ENCODE peak calls at places on chromosomes 7 and 10, in seven cellular contexts. One of them, this sample, is unnamed.

GRCh38 chr7:12321248-12321647 is 82.4 kb downstream of the VWDE start:
- DNase-seq in kidney: no peak
- DNase-seq in NT2/D1: no peak
- DNase-seq in adipocyte: peak; percentile 18
- DNase-seq in PC-3: no peak
- DNase-seq in GM23248: peak; percentile 16
- DNase-seq in SK-N-SH: no peak
- DNase-seq in this sample: no peak

GRCh38 chr7:35889001-35889400 is 88.1 kb downstream of the SEPTIN7 start:
- DNase-seq in PC-3: no peak
- DNase-seq in SK-N-SH: no peak
- DNase-seq in GM23248: no peak
- DNase-seq in adipocyte: no peak
- DNase-seq in NT2/D1: no peak
- DNase-seq in kidney: no peak
- DNase-seq in this sample: no peak

GRCh38 chr10:110751845-110752244 is 107.7 kb downstream of the RBM20 start:
- DNase-seq in PC-3: no peak
- DNase-seq in adipocyte: no peak
- DNase-seq in NT2/D1: no peak
- DNase-seq in kidney: no peak
- DNase-seq in GM23248: no peak
- DNase-seq in SK-N-SH: no peak
- DNase-seq in this sample: no peak

GRCh38 chr7:106332186-106332585 is 47.4 kb upstream of the NAMPT start:
- DNase-seq in GM23248: no peak
- DNase-seq in adipocyte: no peak
- DNase-seq in PC-3: no peak
- DNase-seq in kidney: no peak
- DNase-seq in NT2/D1: no peak
- DNase-seq in SK-N-SH: no peak
- DNase-seq in this sample: no peak

GRCh38 chr7:142104550-142105527 is 6.7 kb upstream of the MGAM2 start:
- DNase-seq in GM23248: peak; percentile 45
- DNase-seq in kidney: no peak
- DNase-seq in PC-3: peak; percentile 69
- DNase-seq in adipocyte: peak; percentile 48
- DNase-seq in NT2/D1: no peak
- DNase-seq in SK-N-SH: no peak
- DNase-seq in this sample: peak; percentile 27

GRCh38 chr7:116862234-116863167 is at the start of gene CAPZA2:
- DNase-seq in NT2/D1: peak; percentile 81
- DNase-seq in adipocyte: peak; percentile 98
- DNase-seq in GM23248: peak; percentile 97
- DNase-seq in kidney: peak; percentile 98
- DNase-seq in PC-3: peak; percentile 94
- DNase-seq in SK-N-SH: peak; percentile 100
- DNase-seq in this sample: peak; percentile 75

GRCh38 chr10:125122566-125122965 is 37.8 kb downstream of the CTBP2 start:
- DNase-seq in SK-N-SH: no peak
- DNase-seq in PC-3: no peak
- DNase-seq in GM23248: no peak
- DNase-seq in adipocyte: no peak
- DNase-seq in kidney: no peak
- DNase-seq in NT2/D1: no peak
- DNase-seq in this sample: no peak

GRCh38 chr10:28765641-28766040 is 88.3 kb downstream of the BAMBI start:
- DNase-seq in PC-3: no peak
- DNase-seq in SK-N-SH: no peak
- DNase-seq in kidney: no peak
- DNase-seq in GM23248: no peak
- DNase-seq in adipocyte: no peak
- DNase-seq in NT2/D1: no peak
- DNase-seq in this sample: no peak

GRCh38 chr10:95303535-95303934 is 12.7 kb upstream of the PDLIM1 start:
- DNase-seq in PC-3: peak; percentile 42
- DNase-seq in adipocyte: no peak
- DNase-seq in GM23248: no peak
- DNase-seq in SK-N-SH: no peak
- DNase-seq in kidney: no peak
- DNase-seq in NT2/D1: no peak
- DNase-seq in this sample: no peak

GRCh38 chr10:58414270-58415041 is 29.2 kb downstream of the TFAM start:
- DNase-seq in GM23248: peak; percentile 86
- DNase-seq in NT2/D1: no peak
- DNase-seq in kidney: no peak
- DNase-seq in adipocyte: peak; percentile 88
- DNase-seq in SK-N-SH: peak; percentile 54
- DNase-seq in PC-3: peak; percentile 87
- DNase-seq in this sample: no peak

GRCh38 chr10:12235796-12236195 is 39.8 kb downstream of the CDC123 start:
- DNase-seq in adipocyte: peak; percentile 54
- DNase-seq in NT2/D1: no peak
- DNase-seq in PC-3: no peak
- DNase-seq in kidney: no peak
- DNase-seq in GM23248: no peak
- DNase-seq in SK-N-SH: no peak
- DNase-seq in this sample: no peak

GRCh38 chr10:71295641-71296040 is 23.4 kb upstream of the SLC29A3 start:
- DNase-seq in PC-3: no peak
- DNase-seq in NT2/D1: no peak
- DNase-seq in kidney: no peak
- DNase-seq in SK-N-SH: no peak
- DNase-seq in adipocyte: no peak
- DNase-seq in GM23248: no peak
- DNase-seq in this sample: no peak

GRCh38 chr10:78335371-78335690 is 301.7 kb downstream of the RPS24 start:
- DNase-seq in SK-N-SH: no peak
- DNase-seq in kidney: no peak
- DNase-seq in GM23248: no peak
- DNase-seq in PC-3: no peak
- DNase-seq in NT2/D1: no peak
- DNase-seq in adipocyte: no peak
- DNase-seq in this sample: no peak
- H3K9me3 ChIP-seq in SK-N-SH: no peaks in the 10 kb centered on the region
- H3K9me3 ChIP-seq in kidney: no peaks in the 10 kb centered on the region
- H3K9me3 ChIP-seq in GM23248: no peaks in the 10 kb centered on the region
- H3K9me3 ChIP-seq in PC-3: no peaks in the 10 kb centered on the region
- H3K9me3 ChIP-seq in NT2/D1: peaks cover 9% of the 10 kb centered on the region
- H3K9me3 ChIP-seq in adipocyte: no peaks in the 10 kb centered on the region
- H3K9me3 ChIP-seq in this sample: no peaks in the 10 kb centered on the region

GRCh38 chr7:41146423-41146822 is 556.5 kb downstream of the INHBA start:
- DNase-seq in kidney: no peak
- DNase-seq in NT2/D1: no peak
- DNase-seq in GM23248: no peak
- DNase-seq in SK-N-SH: no peak
- DNase-seq in adipocyte: no peak
- DNase-seq in PC-3: peak; percentile 12
- DNase-seq in this sample: no peak

GRCh38 chr7:41147651-41148360 is 555.1 kb downstream of the INHBA start:
- DNase-seq in adipocyte: peak; percentile 48
- DNase-seq in kidney: peak; percentile 29
- DNase-seq in GM23248: peak; percentile 42
- DNase-seq in NT2/D1: no peak
- DNase-seq in PC-3: no peak
- DNase-seq in SK-N-SH: no peak
- DNase-seq in this sample: no peak

GRCh38 chr7:41143074-41143473 is 559.8 kb downstream of the INHBA start:
- DNase-seq in NT2/D1: no peak
- DNase-seq in SK-N-SH: no peak
- DNase-seq in PC-3: peak; percentile 4
- DNase-seq in adipocyte: peak; percentile 22
- DNase-seq in kidney: no peak
- DNase-seq in GM23248: peak; percentile 26
- DNase-seq in this sample: no peak

GRCh38 chr7:41148521-41148951 is 554.4 kb downstream of the INHBA start:
- DNase-seq in SK-N-SH: no peak
- DNase-seq in kidney: no peak
- DNase-seq in NT2/D1: no peak
- DNase-seq in adipocyte: peak; percentile 68
- DNase-seq in PC-3: peak; percentile 97
- DNase-seq in GM23248: peak; percentile 93
- DNase-seq in this sample: peak; percentile 8

DNA sequence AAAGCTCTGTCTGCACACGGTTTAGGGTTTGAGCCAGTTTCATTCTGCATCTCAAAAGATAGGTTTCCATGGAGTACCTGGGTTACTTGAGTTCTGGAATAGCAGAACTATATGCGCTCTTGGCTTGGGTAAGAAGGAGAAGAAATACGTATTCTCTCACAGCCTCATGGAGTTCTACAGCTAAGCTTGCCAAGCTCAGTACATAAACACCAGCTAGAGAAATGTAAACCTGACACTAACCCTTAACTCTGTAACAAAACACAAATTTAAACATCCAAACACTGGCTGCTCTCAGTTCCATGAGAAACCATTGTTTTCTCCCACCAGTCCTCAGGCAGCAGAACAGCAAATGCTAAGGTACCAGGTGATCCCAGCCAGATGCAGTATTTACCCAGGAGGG is 557.2 kb downstream of the INHBA start:
- DNase-seq in SK-N-SH: no peak
- DNase-seq in PC-3: no peak
- DNase-seq in adipocyte: no peak
- DNase-seq in NT2/D1: no peak
- DNase-seq in kidney: no peak
- DNase-seq in GM23248: no peak
- DNase-seq in this sample: no peak
- H3K9ac ChIP-seq in SK-N-SH: no peak overlapping the region
- H3K9ac ChIP-seq in PC-3: peak overlapping the region; percentile 83
- H3K9ac ChIP-seq in adipocyte: no peak overlapping the region
- H3K9ac ChIP-seq in NT2/D1: no peak overlapping the region
- H3K9ac ChIP-seq in kidney: no peak overlapping the region
- H3K9ac ChIP-seq in GM23248: no peak overlapping the region
- H3K9ac ChIP-seq in this sample: no peak overlapping the region

DNA sequence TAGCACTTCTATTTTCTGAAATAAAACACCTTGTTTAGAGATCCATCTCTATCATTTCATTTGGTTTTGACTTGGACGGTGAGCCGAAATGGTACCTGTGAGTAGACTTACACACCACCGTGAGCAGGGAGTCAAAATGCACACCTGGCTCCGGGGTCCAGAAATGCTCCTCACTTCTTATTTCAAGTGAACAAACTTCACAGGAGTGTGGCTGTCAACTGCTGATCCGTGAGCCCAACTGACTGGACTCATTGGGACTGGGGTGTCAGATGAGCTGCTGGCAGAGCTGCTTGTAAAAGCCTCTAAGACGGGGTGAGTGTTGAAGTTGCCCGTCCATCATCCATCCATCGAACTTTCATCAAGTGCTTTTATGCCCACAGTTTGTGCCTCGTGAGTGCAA is 435.5 kb downstream of the GLRX3 start:
- DNase-seq in GM23248: no peak
- DNase-seq in kidney: peak; percentile 46
- DNase-seq in SK-N-SH: no peak
- DNase-seq in adipocyte: no peak
- DNase-seq in PC-3: no peak
- DNase-seq in NT2/D1: no peak
- DNase-seq in this sample: no peak
- H3K9me3 ChIP-seq in GM23248: no peaks in the 10 kb centered on the region
- H3K9me3 ChIP-seq in kidney: no peaks in the 10 kb centered on the region
- H3K9me3 ChIP-seq in SK-N-SH: no peaks in the 10 kb centered on the region
- H3K9me3 ChIP-seq in adipocyte: no peaks in the 10 kb centered on the region
- H3K9me3 ChIP-seq in PC-3: no peaks in the 10 kb centered on the region
- H3K9me3 ChIP-seq in NT2/D1: no peaks in the 10 kb centered on the region
- H3K9me3 ChIP-seq in this sample: no peaks in the 10 kb centered on the region

GRCh38 chr10:7378602-7379403 is 32.0 kb downstream of the SFMBT2 start:
- DNase-seq in kidney: no peak
- DNase-seq in PC-3: no peak
- DNase-seq in adipocyte: no peak
- DNase-seq in SK-N-SH: no peak
- DNase-seq in GM23248: no peak
- DNase-seq in NT2/D1: no peak
- DNase-seq in this sample: no peak

GRCh38 chr10:7380704-7381241 is 30.1 kb downstream of the SFMBT2 start:
- DNase-seq in GM23248: no peak
- DNase-seq in kidney: no peak
- DNase-seq in PC-3: no peak
- DNase-seq in NT2/D1: no peak
- DNase-seq in SK-N-SH: no peak
- DNase-seq in adipocyte: no peak
- DNase-seq in this sample: no peak

GRCh38 chr10:7373039-7373438 is 37.8 kb downstream of the SFMBT2 start:
- DNase-seq in SK-N-SH: no peak
- DNase-seq in GM23248: no peak
- DNase-seq in adipocyte: no peak
- DNase-seq in kidney: no peak
- DNase-seq in NT2/D1: no peak
- DNase-seq in PC-3: no peak
- DNase-seq in this sample: no peak

GRCh38 chr10:7374795-7375194 is 36.0 kb downstream of the SFMBT2 start:
- DNase-seq in PC-3: peak; percentile 85
- DNase-seq in GM23248: no peak
- DNase-seq in SK-N-SH: no peak
- DNase-seq in adipocyte: no peak
- DNase-seq in NT2/D1: no peak
- DNase-seq in kidney: no peak
- DNase-seq in this sample: no peak

DNA sequence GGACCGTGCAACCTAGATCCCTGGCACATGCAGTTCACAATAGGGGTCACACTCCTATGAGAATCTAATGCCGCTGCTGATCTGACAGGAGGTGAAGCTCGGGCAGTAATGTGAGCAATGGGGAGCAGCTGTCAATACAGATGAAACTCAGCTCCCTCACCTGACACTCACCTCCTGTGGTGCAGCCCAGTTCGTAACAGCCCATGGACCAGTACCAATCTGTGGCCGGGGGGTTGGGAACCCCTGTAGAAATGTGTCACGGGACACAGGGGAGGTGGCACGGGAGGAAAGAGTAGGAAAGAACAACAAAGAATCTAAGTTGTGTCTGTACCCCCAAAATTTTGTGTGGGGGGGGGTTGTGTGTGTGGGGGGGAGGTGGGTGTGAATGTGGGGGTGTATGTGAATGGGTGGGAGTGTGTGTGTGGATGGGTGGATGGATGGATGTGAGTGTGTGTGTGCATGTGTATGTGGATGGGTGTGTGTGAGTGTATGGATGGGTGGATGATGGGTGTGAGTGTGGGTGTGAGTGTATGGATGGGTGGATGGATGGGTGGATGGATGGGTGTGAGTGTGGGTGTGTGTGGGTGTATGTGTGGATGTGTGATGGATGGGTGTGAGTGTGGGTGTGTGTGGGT is 33.1 kb downstream of the SFMBT2 start:
- DNase-seq in PC-3: no peak
- DNase-seq in adipocyte: no peak
- DNase-seq in NT2/D1: no peak
- DNase-seq in SK-N-SH: no peak
- DNase-seq in GM23248: no peak
- DNase-seq in kidney: no peak
- DNase-seq in this sample: no peak
- H3K9ac ChIP-seq in PC-3: no peak overlapping the region
- H3K9ac ChIP-seq in adipocyte: no peak overlapping the region
- H3K9ac ChIP-seq in NT2/D1: no peak overlapping the region
- H3K9ac ChIP-seq in SK-N-SH: no peak overlapping the region
- H3K9ac ChIP-seq in GM23248: no peak overlapping the region
- H3K9ac ChIP-seq in kidney: no peak overlapping the region
- H3K9ac ChIP-seq in this sample: no peak overlapping the region

DNA sequence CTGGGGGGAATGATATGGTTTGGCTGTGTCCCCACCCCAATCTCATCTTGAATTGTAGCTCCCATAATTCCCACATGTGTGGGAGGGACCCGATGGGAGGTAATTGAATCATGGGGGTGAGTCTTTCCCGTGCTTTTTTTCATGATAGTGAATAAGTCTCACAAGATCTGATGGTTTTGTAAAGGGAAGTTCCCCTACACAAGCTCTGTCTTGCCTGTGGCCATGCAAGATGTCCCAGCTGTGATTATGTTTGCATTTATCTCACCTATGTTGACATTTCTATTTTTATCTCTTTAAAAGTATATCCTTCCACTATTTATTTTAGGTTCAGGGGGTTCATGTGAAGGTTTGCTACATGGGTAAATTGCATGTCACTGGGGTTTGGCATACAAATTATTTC is 323.9 kb upstream of the GLI3 start:
- DNase-seq in SK-N-SH: no peak
- DNase-seq in NT2/D1: no peak
- DNase-seq in GM23248: no peak
- DNase-seq in adipocyte: no peak
- DNase-seq in kidney: no peak
- DNase-seq in PC-3: no peak
- DNase-seq in this sample: no peak
- H3K9me3 ChIP-seq in SK-N-SH: no peaks in the 10 kb centered on the region
- H3K9me3 ChIP-seq in NT2/D1: peaks cover 18% of the 10 kb centered on the region
- H3K9me3 ChIP-seq in GM23248: no peaks in the 10 kb centered on the region
- H3K9me3 ChIP-seq in adipocyte: peaks cover 15% of the 10 kb centered on the region
- H3K9me3 ChIP-seq in kidney: peaks cover 10% of the 10 kb centered on the region
- H3K9me3 ChIP-seq in PC-3: no peaks in the 10 kb centered on the region
- H3K9me3 ChIP-seq in this sample: no peaks in the 10 kb centered on the region

This sample was measured in HCT116.